ENCODE peak calls at places on chromosome 11, in nine cellular contexts. H is testis; I is right lobe of liver; P is choroid plexus epithelial cell; Y is WTC11; E is ovary; J is CD4-positive, alpha-beta T cell; Q is neural crest cell; D is transverse colon. T is an unnamed sample.
A peak's percentile ranks its signal among the peaks of the same experiment; 100 is the strongest.

GRCh38 chr11:25769287-25769686 is 562.6 kb upstream of the ANO3 start:
- DNase-seq in H (no peak), I (no peak), P (peak; percentile 78), Y (no peak), E (no peak), J (no peak), Q (no peak), D (no peak), T (no peak)

GRCh38 chr11:76763573-76764348 is 19.4 kb upstream of the TSKU start:
- DNase-seq in H (peak; percentile 52), I (no peak), P (peak; percentile 87), Y (no peak), E (peak; percentile 56), J (no peak), Q (no peak), D (no peak), T (no peak)

GRCh38 chr11:23974046-23974445 is 522.8 kb upstream of the LUZP2 start:
- DNase-seq in H (no peak), I (no peak), P (no peak), Y (no peak), E (no peak), J (no peak), Q (no peak), D (no peak), T (no peak)

GRCh38 chr11:87122852-87123251 is 85.1 kb downstream of the TMEM135 start:
- DNase-seq in H (no peak), I (no peak), P (no peak), Y (no peak), E (no peak), J (no peak), Q (no peak), D (no peak), T (no peak)

GRCh38 chr11:47355283-47356128 is 3.0 kb upstream of the MYBPC3 start:
- DNase-seq in H (peak; percentile 98), I (peak; percentile 95), P (peak; percentile 94), Y (peak; percentile 99), E (peak; percentile 94), J (no peak), Q (peak; percentile 98), D (peak; percentile 97), T (no peak)

GRCh38 chr11:117045196-117045595 is 53.0 kb downstream of the SIK3 start:
- DNase-seq in H (no peak), I (no peak), P (peak; percentile 72), Y (no peak), E (no peak), J (no peak), Q (no peak), D (peak; percentile 55), T (no peak)

GRCh38 chr11:2825261-2825885 is 60.2 kb downstream of the CDKN1C start:
- DNase-seq in H (peak; percentile 70), I (no peak), P (peak; percentile 79), Y (no peak), E (peak; percentile 83), J (no peak), Q (no peak), D (peak; percentile 76), T (no peak)

GRCh38 chr11:45436118-45436517 is 150.0 kb upstream of the SYT13 start:
- DNase-seq in H (no peak), I (no peak), P (no peak), Y (no peak), E (no peak), J (no peak), Q (no peak), D (no peak), T (no peak)

DNA sequence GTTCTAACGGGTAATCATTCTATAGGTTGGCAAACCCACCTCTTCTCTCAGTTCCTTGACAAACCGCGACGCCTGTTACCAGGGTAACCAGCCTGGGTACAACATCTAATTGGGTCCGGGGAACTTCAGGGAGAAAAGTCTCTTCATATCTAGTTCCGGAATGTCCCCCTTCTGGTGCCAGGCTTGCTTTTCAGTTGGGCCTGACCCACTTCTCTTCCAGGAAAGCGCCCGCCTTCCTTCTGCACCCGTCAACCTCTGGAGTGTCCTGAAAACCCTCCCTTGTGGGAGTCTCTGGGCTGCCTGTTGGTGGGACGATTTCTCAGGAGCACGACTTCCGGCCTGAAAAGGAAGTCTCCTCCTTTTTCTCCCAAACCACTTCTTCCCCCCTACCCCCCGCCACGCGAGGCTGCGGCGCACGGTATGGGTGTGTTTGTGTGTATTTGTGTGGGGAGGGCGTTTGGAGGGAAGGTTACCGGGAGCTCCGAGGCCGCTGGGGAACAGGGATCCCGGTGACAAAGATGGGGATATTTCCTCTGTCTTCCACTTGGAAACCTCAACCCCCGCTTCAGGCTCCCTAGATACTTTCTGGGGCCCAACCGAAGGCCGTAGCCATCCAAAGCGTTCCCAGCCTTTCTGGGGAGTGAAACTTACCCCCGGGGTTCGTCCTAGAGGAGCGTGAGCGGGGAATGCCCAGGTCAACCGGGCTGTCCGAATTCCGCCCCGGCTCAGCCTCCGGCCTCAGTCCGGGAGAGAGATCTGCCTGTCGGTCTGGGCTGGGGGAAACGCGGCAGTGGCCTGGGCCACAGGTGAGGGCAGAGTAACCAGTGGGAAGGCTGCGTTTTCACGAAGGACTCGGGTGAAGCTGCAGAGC is at the start of the genes NKAPD1 and PIH1D2:
- DNase-seq in H (peak; percentile 86), I (peak; percentile 79), P (peak; percentile 93), Y (peak; percentile 74), E (peak; percentile 80), J (peak; percentile 68), Q (peak; percentile 70), D (peak; percentile 79), T (peak; percentile 79)
- TF ChIP-seq CTCF in H (peak; percentile 6), I (no peak), P (no peak), Y (no peak), E (no peak), J (no peak), Q (peak; percentile 13), D (no peak), T (no peak)

GRCh38 chr11:61442616-61443015 is 12.7 kb downstream of the SDHAF2 start:
- DNase-seq in H (no peak), I (no peak), P (no peak), Y (no peak), E (no peak), J (no peak), Q (no peak), D (no peak), T (no peak)

GRCh38 chr11:61445535-61445934 is 15.6 kb downstream of the SDHAF2 start:
- DNase-seq in H (no peak), I (no peak), P (no peak), Y (no peak), E (no peak), J (no peak), Q (no peak), D (no peak), T (no peak)

GRCh38 chr11:61447601-61448551 is 18.0 kb downstream of the SDHAF2 start:
- DNase-seq in H (no peak), I (no peak), P (no peak), Y (no peak), E (no peak), J (no peak), Q (no peak), D (no peak), T (no peak)

GRCh38 chr11:61448552-61448927 is 18.6 kb downstream of the SDHAF2 start:
- DNase-seq in H (no peak), I (no peak), P (no peak), Y (no peak), E (no peak), J (no peak), Q (no peak), D (no peak), T (no peak)

GRCh38 chr11:61446211-61446651 is 16.3 kb downstream of the SDHAF2 start:
- DNase-seq in H (peak; percentile 94), I (peak; percentile 83), P (peak; percentile 99), Y (peak; percentile 95), E (peak; percentile 88), J (peak; percentile 63), Q (peak; percentile 93), D (peak; percentile 86), T (peak; percentile 38)
- TF ChIP-seq CTCF in H (peak; percentile 75), I (peak; percentile 86), P (peak; percentile 97), Y (peak; percentile 47), E (peak; percentile 70), J (peak; percentile 68), Q (peak; percentile 98), D (peak; percentile 80), T (peak; percentile 13)

GRCh38 chr11:102251423-102251822 is 65.9 kb upstream of the BIRC3 start:
- DNase-seq in H (no peak), I (no peak), P (no peak), Y (no peak), E (no peak), J (no peak), Q (no peak), D (no peak), T (no peak)

GRCh38 chr11:102253018-102253775 is 64.1 kb upstream of the BIRC3 start:
- DNase-seq in H (no peak), I (no peak), P (no peak), Y (no peak), E (no peak), J (no peak), Q (no peak), D (peak; percentile 27), T (no peak)

GRCh38 chr11:102252339-102252891 is 64.9 kb upstream of the BIRC3 start:
- DNase-seq in H (no peak), I (no peak), P (no peak), Y (no peak), E (no peak), J (no peak), Q (no peak), D (no peak), T (no peak)

GRCh38 chr11:102256251-102256650 is 61.0 kb upstream of the BIRC3 start:
- DNase-seq in H (no peak), I (no peak), P (peak; percentile 80), Y (no peak), E (no peak), J (no peak), Q (no peak), D (no peak), T (no peak)

DNA sequence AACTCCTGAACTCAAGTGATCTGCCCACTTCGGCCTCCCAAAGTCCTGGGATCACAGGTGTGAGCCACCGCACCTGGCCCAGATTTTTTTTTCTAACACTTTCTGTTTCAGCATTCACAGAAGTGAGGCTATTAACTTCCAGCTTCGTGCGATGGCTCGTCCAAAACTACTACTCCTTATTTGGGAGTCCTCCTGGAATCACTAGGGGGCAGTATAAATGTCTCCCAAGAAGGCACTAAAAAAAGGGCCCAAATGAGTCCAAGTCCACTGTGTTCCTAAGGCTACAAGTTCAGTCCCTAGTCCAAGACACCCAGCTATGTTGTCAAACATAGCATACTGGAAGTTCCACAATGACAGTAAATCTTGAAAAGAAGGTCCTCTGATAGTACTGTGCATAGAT is 63.2 kb upstream of the BIRC3 start:
- DNase-seq in H (no peak), I (no peak), P (no peak), Y (peak; percentile 21), E (no peak), J (no peak), Q (no peak), D (no peak), T (no peak)
- TF ChIP-seq CTCF in H (peak; percentile 16), I (no peak), P (peak; percentile 44), Y (peak; percentile 45), E (no peak), J (peak; percentile 21), Q (peak; percentile 28), D (no peak), T (no peak)

DNA sequence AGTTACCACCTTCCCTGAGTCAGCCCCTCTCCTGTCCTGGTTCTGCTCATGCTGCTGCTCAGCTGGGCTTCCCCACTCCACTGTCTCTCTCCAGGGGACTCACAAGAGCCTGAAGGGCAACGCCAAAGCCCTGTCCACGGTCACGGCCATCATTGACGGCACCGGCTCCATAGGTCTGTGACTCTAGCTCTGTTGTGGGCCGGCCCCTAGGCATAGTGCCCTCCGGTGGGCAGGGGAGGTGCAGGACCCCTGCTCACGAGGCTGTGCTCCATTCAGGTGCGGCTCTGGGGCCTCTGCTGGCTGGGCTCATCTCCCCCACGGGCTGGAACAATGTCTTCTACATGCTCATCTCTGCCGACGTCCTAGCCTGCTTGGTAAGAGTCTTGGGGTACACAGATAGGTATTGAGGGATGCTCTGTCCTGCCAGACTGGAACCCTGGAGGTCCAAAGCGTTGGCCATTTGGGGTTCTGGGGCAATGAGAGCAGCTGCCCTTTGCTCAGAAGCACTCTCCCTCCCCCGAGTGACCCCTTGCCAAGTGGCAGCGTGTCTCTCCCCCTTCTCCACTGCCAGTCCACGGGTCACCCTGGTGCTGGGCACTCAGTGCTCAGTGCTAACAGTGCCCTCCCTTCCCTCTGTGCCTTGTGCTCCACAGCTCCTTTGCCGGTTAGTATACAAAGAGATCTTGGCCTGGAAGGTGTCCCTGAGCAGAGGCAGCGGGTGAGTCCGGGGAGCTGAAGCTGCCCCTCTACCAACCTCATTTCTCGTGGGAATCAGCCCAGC is 22.4 kb downstream of the SLC37A2 start:
- DNase-seq in H (no peak), I (no peak), P (no peak), Y (peak; percentile 49), E (no peak), J (no peak), Q (no peak), D (no peak), T (no peak)
- TF ChIP-seq CTCF in H (no peak), I (no peak), P (no peak), Y (no peak), E (no peak), J (no peak), Q (no peak), D (no peak), T (no peak)